ENCODE peak calls at places on chromosomes 5 and 9, in seven cellular contexts. R is cardiac muscle cell; G is effector memory CD4-positive, alpha-beta T cell; C is mesenchymal stem cell; D is mesendoderm; T is upper lobe of right lung; E is Panc1. A is an unnamed sample.

GRCh38 chr9:15349892-15350761 is 43.1 kb upstream of the TTC39B start:
- DNase-seq in R (no peak), G (no peak), C (no peak), D (no peak), T (no peak), E (no peak), A (no peak)

GRCh38 chr5:148843510-148844318 is 17.3 kb downstream of the ADRB2 start:
- DNase-seq in R (no peak), G (no peak), C (peak; percentile 61), D (no peak), T (no peak), E (no peak), A (no peak)

GRCh38 chr9:134325096-134325812 is 1.0 kb upstream of the RXRA start:
- DNase-seq in R (peak; percentile 63), G (no peak), C (peak; percentile 83), D (peak; percentile 68), T (peak; percentile 85), E (no peak), A (no peak)

GRCh38 chr9:120715331-120715924 is 1.2 kb upstream of the MEGF9 start:
- DNase-seq in R (no peak), G (no peak), C (peak; percentile 86), D (peak; percentile 70), T (no peak), E (no peak), A (no peak)

GRCh38 chr5:2711446-2712425 is 39.7 kb downstream of the IRX2 start:
- DNase-seq in R (no peak), G (no peak), C (no peak), D (no peak), T (no peak), E (no peak), A (no peak)

GRCh38 chr9:28887188-28887884 is 1314.1 kb upstream of the C9orf72 start:
- DNase-seq in R (no peak), G (no peak), C (no peak), D (no peak), T (no peak), E (no peak), A (no peak)

GRCh38 chr5:147439253-147439652 is 70.6 kb downstream of the DPYSL3 start:
- DNase-seq in R (no peak), G (no peak), C (peak; percentile 64), D (no peak), T (no peak), E (no peak), A (no peak)

GRCh38 chr5:39076757-39077475 is 2.7 kb upstream of the RICTOR start:
- DNase-seq in R (no peak), G (no peak), C (peak; percentile 66), D (no peak), T (no peak), E (no peak), A (peak; percentile 58)

GRCh38 chr9:26210338-26210851 is 532.2 kb upstream of the TUSC1 start:
- DNase-seq in R (no peak), G (no peak), C (no peak), D (peak; percentile 2), T (no peak), E (no peak), A (no peak)

GRCh38 chr9:21070171-21070571 is 7.6 kb downstream of the IFNB1 start:
- DNase-seq in R (peak; percentile 43), G (no peak), C (peak; percentile 95), D (peak; percentile 54), T (no peak), E (peak; percentile 0), A (no peak)

GRCh38 chr5:16539169-16539666 is 73.6 kb upstream of the ZNF622 start:
- DNase-seq in R (no peak), G (no peak), C (peak; percentile 65), D (no peak), T (no peak), E (no peak), A (no peak)

GRCh38 chr9:100408541-100409175 is 18.3 kb upstream of the MSANTD3 start:
- DNase-seq in R (no peak), G (no peak), C (no peak), D (no peak), T (no peak), E (no peak), A (no peak)

GRCh38 chr5:138230981-138231589 is 18.0 kb upstream of the CDC23 start:
- DNase-seq in R (peak; percentile 12), G (no peak), C (peak; percentile 38), D (peak; percentile 26), T (no peak), E (no peak), A (no peak)

GRCh38 chr5:59528226-59528862 is 365.2 kb downstream of the PDE4D start:
- DNase-seq in R (no peak), G (no peak), C (no peak), D (peak; percentile 96), T (no peak), E (no peak), A (no peak)

GRCh38 chr9:135978650-135979461 is 17.7 kb upstream of the UBAC1 start:
- DNase-seq in R (no peak), G (peak; percentile 51), C (no peak), D (no peak), T (no peak), E (no peak), A (no peak)

GRCh38 chr5:90873033-90873517 is 314.5 kb downstream of the ADGRV1 start:
- DNase-seq in R (no peak), G (no peak), C (no peak), D (no peak), T (no peak), E (no peak), A (no peak)

GRCh38 chr5:179668404-179668803 is 12.4 kb downstream of the CBY3 start:
- DNase-seq in R (peak; percentile 57), G (peak; percentile 23), C (peak; percentile 61), D (peak; percentile 87), T (no peak), E (no peak), A (no peak)

GRCh38 chr5:159211712-159212111 is 2.4 kb upstream of the RNF145 start:
- DNase-seq in R (no peak), G (no peak), C (no peak), D (no peak), T (no peak), E (no peak), A (no peak)

GRCh38 chr9:69515810-69516209 is 156.4 kb downstream of the APBA1 start:
- DNase-seq in R (no peak), G (no peak), C (no peak), D (no peak), T (no peak), E (no peak), A (no peak)

DNA sequence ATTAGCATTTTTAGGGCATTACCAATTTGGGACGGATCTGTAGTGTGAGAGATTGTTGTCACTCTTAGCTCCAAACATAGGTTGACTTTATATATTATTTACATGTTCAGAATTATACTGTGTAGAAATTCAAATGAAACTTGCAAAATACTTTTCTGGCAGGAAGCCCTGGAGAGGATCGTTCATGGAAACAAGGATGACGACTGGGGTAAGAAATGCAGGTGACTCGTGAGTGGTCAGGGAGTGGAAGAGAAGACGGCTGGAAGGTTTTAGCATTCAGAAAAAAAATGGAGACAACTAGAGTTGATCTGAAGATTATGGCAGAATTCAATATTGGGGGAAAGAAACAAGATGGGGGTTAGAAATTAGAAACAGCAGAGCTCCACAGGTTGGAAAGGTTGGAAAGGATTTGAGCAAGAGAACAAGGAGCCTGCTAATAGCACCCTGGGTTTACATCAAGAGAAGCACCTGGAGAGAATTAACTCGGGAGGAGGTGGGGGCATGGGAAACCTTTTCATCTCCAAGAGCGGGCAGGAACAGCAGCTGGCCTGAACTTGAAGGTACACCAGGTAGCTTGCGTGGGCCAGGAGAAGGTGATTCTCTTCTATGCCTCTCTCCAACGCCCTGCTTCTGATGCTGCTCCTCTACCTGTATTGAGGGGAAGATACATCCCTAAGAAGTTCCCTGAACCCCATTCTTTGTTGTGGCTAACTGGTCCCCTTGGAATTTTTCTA is 37.0 kb upstream of the GLRX start:
- DNase-seq in R (no peak), G (no peak), C (no peak), D (peak; percentile 53), T (no peak), E (no peak), A (no peak)
- H3K4me3 ChIP-seq in R (peak overlapping the region; percentile 1), G (no peak overlapping the region), C (peak overlapping the region; percentile 69), D (no peak overlapping the region), T (no peak overlapping the region), E (peak overlapping the region; percentile 50), A (no peak overlapping the region)

GRCh38 chr5:80239680-80240367 is 16.0 kb downstream of the SERINC5 start:
- DNase-seq in R (no peak), G (no peak), C (no peak), D (no peak), T (no peak), E (no peak), A (no peak)
- H3K36me3 ChIP-seq in R (no peaks in the 10 kb centered on the region), G (peaks cover 18% of the 10 kb centered on the region), C (peaks cover 9% of the 10 kb centered on the region), D (peaks cover 2% of the 10 kb centered on the region), T (peaks cover 12% of the 10 kb centered on the region), E (no peaks in the 10 kb centered on the region), A (no peaks in the 10 kb centered on the region)

GRCh38 chr5:169100735-169101075 is 200.2 kb downstream of the SLIT3 start:
- DNase-seq in R (no peak), G (no peak), C (peak; percentile 5), D (peak; percentile 80), T (no peak), E (no peak), A (no peak)

GRCh38 chr5:169098331-169099121 is 202.4 kb downstream of the SLIT3 start:
- DNase-seq in R (no peak), G (no peak), C (no peak), D (no peak), T (no peak), E (no peak), A (no peak)

GRCh38 chr5:169103586-169104174 is 197.3 kb downstream of the SLIT3 start:
- DNase-seq in R (no peak), G (no peak), C (no peak), D (no peak), T (no peak), E (no peak), A (no peak)

GRCh38 chr5:169099801-169100734 is 200.9 kb downstream of the SLIT3 start:
- DNase-seq in R (no peak), G (no peak), C (no peak), D (no peak), T (no peak), E (no peak), A (no peak)

DNA sequence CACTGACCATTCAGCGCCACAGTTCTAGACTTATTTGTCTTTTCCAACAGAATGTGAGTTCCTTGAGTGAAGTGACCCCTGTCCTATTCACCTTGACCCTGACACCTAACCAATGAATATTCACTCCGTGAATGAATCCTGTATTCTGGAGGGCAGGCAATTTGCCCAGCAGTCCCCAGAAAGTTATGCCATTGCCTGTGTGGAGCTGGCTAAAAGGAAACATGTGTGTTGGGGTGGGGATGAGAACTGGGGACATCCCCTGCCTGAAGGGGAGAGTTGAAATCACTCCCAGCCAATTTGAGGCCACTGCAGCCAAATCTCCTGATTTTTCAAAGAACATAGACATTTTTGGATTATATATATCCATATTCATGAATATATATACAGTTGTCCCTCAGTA is 199.0 kb downstream of the SLIT3 start:
- DNase-seq in R (no peak), G (no peak), C (no peak), D (no peak), T (no peak), E (no peak), A (no peak)
- H3K4me3 ChIP-seq in R (no peak overlapping the region), G (no peak overlapping the region), C (no peak overlapping the region), D (no peak overlapping the region), T (no peak overlapping the region), E (no peak overlapping the region), A (no peak overlapping the region)

DNA sequence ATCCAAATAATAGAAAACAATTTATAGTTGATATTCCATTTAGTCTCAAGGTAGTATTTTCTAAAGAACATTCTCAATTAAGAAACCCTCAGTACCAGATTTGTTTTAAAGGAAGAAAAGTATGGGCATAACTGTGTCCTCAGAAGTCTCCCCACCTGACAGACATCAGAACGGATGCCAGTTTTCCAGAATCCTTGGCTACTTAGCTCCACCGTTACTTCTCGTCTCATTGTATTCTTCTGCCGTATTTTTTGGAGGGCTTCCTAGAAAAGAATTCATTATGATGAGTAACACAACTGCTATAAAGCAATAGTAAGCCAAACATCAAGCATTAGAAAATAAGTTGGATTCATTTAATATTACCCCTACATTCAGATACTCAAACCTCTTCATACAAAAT is 67.8 kb downstream of the DROSHA start:
- DNase-seq in R (no peak), G (no peak), C (no peak), D (no peak), T (no peak), E (no peak), A (no peak)
- H3K36me3 ChIP-seq in R (peaks cover 55% of the 10 kb centered on the region), G (peaks cover 90% of the 10 kb centered on the region), C (peaks cover 6% of the 10 kb centered on the region), D (no peaks in the 10 kb centered on the region), T (peaks cover 78% of the 10 kb centered on the region), E (peaks cover 37% of the 10 kb centered on the region), A (peaks cover 8% of the 10 kb centered on the region)